ENCODE peak calls at places on chromosome 1, in nine cellular contexts. B, S, P, R, A, G, Q, D and J are unnamed samples.
A peak's percentile ranks its signal among the peaks of the same experiment; 100 is the strongest.

GRCh38 chr1:235950318-235950717 is 83.6 kb upstream of the LYST start:
- DNase-seq in B (no peak), S (no peak), P (no peak), R (no peak), A (no peak), G (no peak), Q (no peak), D (no peak), J (no peak)

GRCh38 chr1:22832414-22832786 is 121.8 kb downstream of the EPHB2 start:
- DNase-seq in B (no peak), S (peak; percentile 31), P (peak; percentile 77), R (peak; percentile 27), A (no peak), G (no peak), Q (no peak), D (no peak), J (peak; percentile 71)

GRCh38 chr1:117826551-117827078 is 102.8 kb downstream of the GDAP2 start:
- DNase-seq in B (peak; percentile 92), S (peak; percentile 80), P (peak; percentile 91), R (peak; percentile 44), A (no peak), G (no peak), Q (no peak), D (peak; percentile 63), J (peak; percentile 71)

GRCh38 chr1:109802136-109802900 is 38.6 kb upstream of the EPS8L3 start:
- DNase-seq in B (no peak), S (no peak), P (no peak), R (no peak), A (no peak), G (no peak), Q (no peak), D (no peak), J (no peak)

GRCh38 chr1:204148098-204148406 is 3.8 kb downstream of the ETNK2 start:
- DNase-seq in B (no peak), S (no peak), P (no peak), R (no peak), A (no peak), G (no peak), Q (no peak), D (no peak), J (no peak)

GRCh38 chr1:21271550-21271949 is 18.7 kb downstream of the ECE1 start:
- DNase-seq in B (no peak), S (no peak), P (no peak), R (no peak), A (no peak), G (no peak), Q (no peak), D (no peak), J (no peak)

GRCh38 chr1:110262846-110263631 is 52.9 kb downstream of the KCNC4 start:
- DNase-seq in B (no peak), S (no peak), P (no peak), R (no peak), A (peak; percentile 23), G (peak; percentile 61), Q (peak; percentile 22), D (no peak), J (no peak)

GRCh38 chr1:65113298-65113697 is 34.7 kb upstream of the AK4 start:
- DNase-seq in B (no peak), S (no peak), P (peak; percentile 10), R (no peak), A (no peak), G (no peak), Q (no peak), D (no peak), J (no peak)

GRCh38 chr1:31792116-31792515 is 23.7 kb downstream of the SPOCD1 start:
- DNase-seq in B (no peak), S (no peak), P (no peak), R (no peak), A (no peak), G (no peak), Q (no peak), D (no peak), J (no peak)

GRCh38 chr1:1291023-1291528 is 10.8 kb downstream of the SCNN1D start:
- DNase-seq in B (no peak), S (no peak), P (no peak), R (no peak), A (no peak), G (no peak), Q (no peak), D (no peak), J (no peak)

GRCh38 chr1:215517441-215517891 is 49.6 kb upstream of the KCTD3 start:
- DNase-seq in B (peak; percentile 49), S (peak; percentile 18), P (peak; percentile 70), R (no peak), A (no peak), G (no peak), Q (no peak), D (no peak), J (peak; percentile 53)

GRCh38 chr1:110337704-110338199 is 1.4 kb upstream of the RBM15 start:
- DNase-seq in B (no peak), S (no peak), P (no peak), R (no peak), A (peak; percentile 69), G (peak; percentile 74), Q (peak; percentile 72), D (peak; percentile 43), J (no peak)

GRCh38 chr1:117959364-117959763 is 29.8 kb downstream of the WDR3 start:
- DNase-seq in B (peak; percentile 36), S (no peak), P (peak; percentile 48), R (no peak), A (no peak), G (no peak), Q (no peak), D (no peak), J (peak; percentile 48)

GRCh38 chr1:67429011-67429527 is 1.1 kb downstream of the SERBP1 start:
- DNase-seq in B (no peak), S (peak; percentile 24), P (no peak), R (no peak), A (peak; percentile 45), G (peak; percentile 57), Q (no peak), D (no peak), J (peak; percentile 22)

GRCh38 chr1:234782821-234783220 is 172.8 kb upstream of the IRF2BP2 start:
- DNase-seq in B (no peak), S (no peak), P (no peak), R (no peak), A (no peak), G (no peak), Q (no peak), D (no peak), J (peak; percentile 8)

GRCh38 chr1:116336250-116336649 is 36.8 kb upstream of the ATP1A1 start:
- DNase-seq in B (no peak), S (no peak), P (no peak), R (no peak), A (no peak), G (no peak), Q (no peak), D (no peak), J (no peak)

GRCh38 chr1:109527098-109527811 is 12.4 kb upstream of the GPR61 start:
- DNase-seq in B (no peak), S (no peak), P (no peak), R (no peak), A (no peak), G (peak; percentile 75), Q (peak; percentile 58), D (no peak), J (no peak)

DNA sequence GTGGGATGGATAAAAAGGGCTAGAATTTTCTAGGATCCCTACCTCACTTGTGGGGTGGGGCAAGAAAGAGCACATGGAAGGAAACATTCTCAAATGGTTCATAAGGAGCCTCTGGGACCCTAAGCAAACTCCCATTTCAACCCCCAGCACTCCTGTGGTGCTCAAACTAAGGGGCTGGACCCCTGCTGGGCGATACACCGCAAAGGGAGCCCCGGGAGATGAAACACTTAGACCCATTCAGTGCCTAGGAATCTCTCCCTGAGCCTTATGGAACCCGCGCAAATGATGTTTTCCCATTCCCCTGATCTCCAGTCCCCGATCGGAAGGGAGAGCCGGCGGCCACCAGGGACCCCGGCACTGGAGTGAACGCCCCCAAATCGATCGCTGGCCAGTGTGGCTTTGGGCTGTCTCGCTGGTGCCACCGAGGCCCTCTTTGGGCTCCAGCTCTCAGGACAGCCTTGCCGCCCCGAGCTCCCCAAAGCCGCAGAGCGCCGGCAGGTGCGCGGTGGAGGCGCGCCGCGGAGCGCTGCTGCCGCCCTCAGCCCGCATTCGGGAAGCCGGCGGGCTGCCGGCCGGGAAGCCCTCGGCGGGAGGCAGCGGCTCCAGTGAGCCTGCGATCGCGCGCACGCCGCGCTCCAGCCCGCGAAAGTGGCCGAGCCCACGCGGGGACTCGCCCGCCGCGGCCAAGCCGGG is 1.2 kb downstream of the PLXNA2 start:
- DNase-seq in B (no peak), S (no peak), P (peak; percentile 21), R (no peak), A (no peak), G (no peak), Q (peak; percentile 43), D (no peak), J (peak; percentile 38)
- TF ChIP-seq CTCF in B (no peak), S (no peak), P (no peak), R (no peak), A (no peak), G (no peak), Q (no peak), D (no peak), J (peak; percentile 12)

DNA sequence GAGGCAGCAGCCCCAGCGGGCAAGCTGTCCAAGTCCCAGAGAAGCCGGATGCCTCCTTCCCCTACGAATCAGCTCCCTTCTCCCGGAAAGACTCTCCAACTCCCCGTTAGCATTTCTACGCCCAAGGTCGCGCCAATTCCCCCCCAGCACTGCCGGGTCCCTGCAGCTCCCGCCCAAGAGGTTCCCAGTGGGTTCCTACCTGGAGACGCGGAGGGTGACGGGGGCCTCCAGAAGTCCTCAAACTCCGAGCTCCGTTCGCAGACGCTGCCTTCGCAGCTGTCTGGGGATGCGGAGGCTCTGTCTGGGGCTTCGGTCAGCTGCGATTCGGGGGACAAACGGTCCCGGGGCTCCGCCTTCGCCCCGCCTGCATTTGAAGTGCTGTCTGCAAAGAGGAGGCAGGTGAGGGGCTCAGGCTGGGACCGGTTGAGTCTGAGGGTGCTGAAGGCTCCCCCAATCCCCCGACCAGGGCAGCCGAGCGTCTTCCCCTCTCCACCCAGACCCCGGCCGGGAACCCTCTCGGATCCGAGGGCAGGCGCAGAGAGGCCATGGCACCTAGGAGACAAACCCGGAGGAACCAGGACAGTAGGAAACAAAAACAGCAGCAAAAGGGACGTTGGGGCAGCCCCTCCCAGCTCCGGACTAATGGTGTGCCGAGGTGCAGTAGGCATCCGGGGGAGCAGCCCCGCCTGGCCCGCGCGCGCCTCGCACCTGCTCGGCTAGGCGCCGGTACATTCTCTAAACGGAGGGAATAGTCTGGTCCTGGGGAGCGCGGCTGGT is 3.9 kb downstream of the GFI1 start:
- DNase-seq in B (no peak), S (no peak), P (no peak), R (no peak), A (no peak), G (peak; percentile 46), Q (peak; percentile 47), D (no peak), J (no peak)
- H3K4me3 ChIP-seq in B (peak overlapping the region; percentile 14), S (peak overlapping the region; percentile 23), P (no peak overlapping the region), R (peak overlapping the region; percentile 8), A (no peak overlapping the region), G (peak overlapping the region; percentile 94), Q (peak overlapping the region; percentile 72), D (peak overlapping the region; percentile 69), J (peak overlapping the region; percentile 34)

GRCh38 chr1:105608713-105609112 is 1447.8 kb upstream of the PRMT6 start:
- DNase-seq in B (no peak), S (peak; percentile 43), P (no peak), R (no peak), A (no peak), G (no peak), Q (no peak), D (no peak), J (peak; percentile 1)
- TF ChIP-seq CTCF in B (no peak), S (peak; percentile 35), P (peak; percentile 13), R (peak; percentile 60), A (peak; percentile 38), G (no peak), Q (no peak), D (peak; percentile 19), J (no peak)

GRCh38 chr1:26028490-26028980 is 7.0 kb downstream of the EXTL1 start:
- DNase-seq in B (no peak), S (no peak), P (no peak), R (no peak), A (no peak), G (no peak), Q (no peak), D (no peak), J (no peak)
- H3K4me3 ChIP-seq in B (no peak overlapping the region), S (no peak overlapping the region), P (no peak overlapping the region), R (no peak overlapping the region), A (no peak overlapping the region), G (no peak overlapping the region), Q (no peak overlapping the region), D (no peak overlapping the region), J (no peak overlapping the region)